ENCODE peak calls at places on chromosomes 3 and 15, in seven cellular contexts. U, O, C, G, M, K and W are unnamed samples.

GRCh38 chr3:119294889-119295769 is 946 bp downstream of the ARHGAP31 start:
- DNase-seq in U (peak; percentile 51), O (peak; percentile 32), C (peak; percentile 35), G (no peak), M (peak; percentile 37), K (peak; percentile 21), W (no peak)

GRCh38 chr15:78302579-78302978 is 3.2 kb upstream of the SKIC8 start:
- DNase-seq in U (no peak), O (no peak), C (peak; percentile 91), G (no peak), M (no peak), K (peak; percentile 34), W (peak; percentile 54)

GRCh38 chr3:194265505-194265892 is 85.6 kb downstream of the CPN2 start:
- DNase-seq in U (no peak), O (no peak), C (peak; percentile 98), G (peak; percentile 47), M (no peak), K (peak; percentile 36), W (no peak)

GRCh38 chr3:117528688-117529087 is 819.1 kb downstream of the TUSC7 start:
- DNase-seq in U (no peak), O (no peak), C (no peak), G (no peak), M (no peak), K (no peak), W (no peak)

GRCh38 chr15:76994496-76994895 is 430 bp upstream of the PSTPIP1 start:
- DNase-seq in U (no peak), O (no peak), C (no peak), G (no peak), M (no peak), K (no peak), W (peak; percentile 54)

GRCh38 chr3:193729601-193730000 is 136.6 kb downstream of the OPA1 start:
- DNase-seq in U (no peak), O (no peak), C (no peak), G (no peak), M (no peak), K (no peak), W (no peak)

GRCh38 chr3:187051066-187051465 is 88.2 kb downstream of the RPL39L start:
- DNase-seq in U (no peak), O (no peak), C (no peak), G (no peak), M (no peak), K (no peak), W (no peak)

GRCh38 chr15:91413142-91413541 is 313.1 kb downstream of the SV2B start:
- DNase-seq in U (no peak), O (no peak), C (no peak), G (no peak), M (no peak), K (no peak), W (no peak)

GRCh38 chr15:79339588-79340314 is 28.8 kb downstream of the TMED3 start:
- DNase-seq in U (no peak), O (no peak), C (peak; percentile 64), G (peak; percentile 16), M (peak; percentile 51), K (peak; percentile 27), W (no peak)

GRCh38 chr3:42655980-42656679 is 2.6 kb downstream of the ZBTB47 start:
- DNase-seq in U (no peak), O (no peak), C (peak; percentile 48), G (no peak), M (no peak), K (peak; percentile 31), W (no peak)

GRCh38 chr3:48700750-48701405 is 15.2 kb upstream of the NCKIPSD start:
- DNase-seq in U (no peak), O (no peak), C (no peak), G (no peak), M (no peak), K (no peak), W (no peak)

GRCh38 chr15:58146734-58147133 is 8.6 kb downstream of the AQP9 start:
- DNase-seq in U (no peak), O (no peak), C (peak; percentile 57), G (no peak), M (no peak), K (no peak), W (no peak)

GRCh38 chr15:69346112-69346511 is 47.4 kb downstream of the PAQR5 start:
- DNase-seq in U (no peak), O (no peak), C (peak; percentile 25), G (no peak), M (no peak), K (no peak), W (no peak)

GRCh38 chr15:90358124-90359033 is 6.3 kb downstream of the ZNF774 start:
- DNase-seq in U (no peak), O (no peak), C (peak; percentile 34), G (no peak), M (no peak), K (no peak), W (no peak)

GRCh38 chr15:56244811-56245576 is 1.3 kb upstream of the RFX7 start:
- DNase-seq in U (peak; percentile 11), O (no peak), C (no peak), G (no peak), M (peak; percentile 63), K (no peak), W (peak; percentile 66)